ENCODE peak calls at places on chromosome 22, in seven cellular contexts. Q is smooth muscle cell of the brain vasculature; U is DMS 273 treated with DMSO at 0.1 percent for 48 hours; H is GF-D8; N is HEK293T; I is GM12892; E is activated naive CD8-positive, alpha-beta T cell treated with anti-CD3 and anti-CD28 coated beads for 36 hours. O is an unnamed sample.

GRCh38 chr22:17403906-17404305 is 34.6 kb downstream of the CECR2 start:
- DNase-seq in N (no peak), E (no peak), H (no peak), U (no peak), Q (no peak), I (no peak), O (no peak)

GRCh38 chr22:50276143-50276542 is 6.0 kb upstream of the MAPK11 start:
- DNase-seq in I (peak), H (peak), Q (no peak), E (peak), U (no peak), N (peak), O (peak)

GRCh38 chr22:46866591-46866990 is 104.1 kb downstream of the TBC1D22A start:
- DNase-seq in H (no peak), U (no peak), I (no peak), Q (peak), N (no peak), E (no peak), O (peak)

GRCh38 chr22:29817724-29818123 is 20.4 kb downstream of the ASCC2 start:
- DNase-seq in U (no peak), N (no peak), I (no peak), E (no peak), Q (no peak), H (no peak), O (no peak)

GRCh38 chr22:38267086-38267485 is 5.7 kb downstream of the TMEM184B start:
- DNase-seq in I (no peak), N (no peak), E (peak), U (no peak), H (peak), Q (no peak), O (no peak)

GRCh38 chr22:20244744-20245576 is 23.2 kb downstream of the RTN4R start:
- DNase-seq in N (no peak), E (peak), U (no peak), I (no peak), H (no peak), Q (no peak), O (no peak)

GRCh38 chr22:18000441-18001039 is 23.8 kb downstream of the MICAL3 start:
- DNase-seq in U (no peak), H (no peak), N (peak), Q (no peak), E (peak), I (no peak), O (peak)

GRCh38 chr22:23893446-23893956 is 682 bp upstream of the MIF start:
- DNase-seq in I (no peak), U (no peak), N (no peak), Q (no peak), H (no peak), E (no peak), O (no peak)

GRCh38 chr22:50250555-50251471 is at the start of gene HDAC10:
- DNase-seq in U (no peak), E (peak), H (peak), I (peak), Q (no peak), N (peak), O (peak)

GRCh38 chr22:17162731-17163130 is 3.7 kb upstream of the HDHD5 start:
- DNase-seq in I (no peak), Q (no peak), H (no peak), E (no peak), U (no peak), N (no peak), O (no peak)

GRCh38 chr22:41648431-41648830 is 27.3 kb downstream of the XRCC6 start:
- DNase-seq in H (no peak), I (no peak), Q (no peak), E (no peak), N (no peak), U (no peak), O (no peak)

GRCh38 chr22:43848366-43849171 is 13.7 kb downstream of the SULT4A1 start:
- DNase-seq in E (no peak), I (no peak), U (no peak), Q (no peak), N (peak), H (no peak), O (peak)

GRCh38 chr22:44402196-44403111 is 89.7 kb upstream of the SHISAL1 start:
- DNase-seq in H (no peak), I (no peak), E (no peak), U (no peak), N (no peak), Q (no peak), O (no peak)

GRCh38 chr22:39089928-39090327 is 7.1 kb upstream of the APOBEC3H start:
- DNase-seq in I (no peak), H (no peak), N (no peak), E (no peak), U (no peak), Q (no peak), O (peak)

GRCh38 chr22:28012811-28013460 is 93.9 kb upstream of the PITPNB start:
- DNase-seq in E (no peak), I (no peak), Q (no peak), N (no peak), U (no peak), H (no peak), O (no peak)

GRCh38 chr22:46057762-46058420 is 80.9 kb upstream of the WNT7B start:
- DNase-seq in U (peak), E (peak), Q (no peak), N (no peak), I (peak), H (peak), O (peak)

GRCh38 chr22:44398791-44399190 is 86.0 kb upstream of the SHISAL1 start:
- DNase-seq in H (no peak), U (no peak), N (no peak), Q (no peak), I (peak), E (no peak), O (no peak)

GRCh38 chr22:37178350-37179125 is 9.5 kb downstream of the C1QTNF6 start:
- DNase-seq in U (no peak), N (no peak), E (no peak), H (peak), I (no peak), Q (no peak), O (no peak)

GRCh38 chr22:20002098-20002497 is 14.5 kb downstream of the ARVCF start:
- DNase-seq in N (no peak), E (no peak), Q (no peak), U (no peak), I (no peak), H (no peak), O (no peak)

GRCh38 chr22:45832959-45833580 is 143.9 kb downstream of the WNT7B start:
- DNase-seq in U (no peak), I (no peak), N (no peak), Q (no peak), H (no peak), E (no peak), O (no peak)

O was measured in PC-3.